ENCODE peak calls at places on chromosomes 13 and 19, in six cellular contexts. One of them, this sample, is unnamed.

GRCh38 chr13:47233734-47234133 is 336.9 kb upstream of the HTR2A start:
- DNase-seq in MM.1S: no peak
- DNase-seq in SK-N-SH: no peak
- DNase-seq in Karpas-422: no peak
- DNase-seq in GM23248: peak; percentile 11
- DNase-seq in HCT116: no peak
- DNase-seq in this sample: no peak

GRCh38 chr19:17326595-17326966 is 8.1 kb downstream of the ANO8 start:
- DNase-seq in Karpas-422: no peak
- DNase-seq in HCT116: no peak
- DNase-seq in GM23248: no peak
- DNase-seq in SK-N-SH: no peak
- DNase-seq in MM.1S: no peak
- DNase-seq in this sample: no peak

GRCh38 chr19:47315125-47315821 is 5.6 kb downstream of the C5AR1 start:
- DNase-seq in GM23248: peak; percentile 98
- DNase-seq in HCT116: peak; percentile 87
- DNase-seq in SK-N-SH: no peak
- DNase-seq in MM.1S: peak; percentile 24
- DNase-seq in Karpas-422: peak; percentile 66
- DNase-seq in this sample: peak; percentile 91

GRCh38 chr19:34507414-34508067 is 26.0 kb downstream of the WTIP start:
- DNase-seq in MM.1S: no peak
- DNase-seq in HCT116: no peak
- DNase-seq in SK-N-SH: peak; percentile 9
- DNase-seq in Karpas-422: no peak
- DNase-seq in GM23248: no peak
- DNase-seq in this sample: no peak

GRCh38 chr19:18990128-18990708 is 43.1 kb downstream of the SUGP2 start:
- DNase-seq in GM23248: no peak
- DNase-seq in MM.1S: no peak
- DNase-seq in HCT116: no peak
- DNase-seq in Karpas-422: no peak
- DNase-seq in SK-N-SH: no peak
- DNase-seq in this sample: no peak

GRCh38 chr13:28181413-28181812 is 43.1 kb downstream of the PAN3 start:
- DNase-seq in Karpas-422: no peak
- DNase-seq in GM23248: peak; percentile 84
- DNase-seq in MM.1S: no peak
- DNase-seq in HCT116: peak; percentile 10
- DNase-seq in SK-N-SH: no peak
- DNase-seq in this sample: peak; percentile 83

GRCh38 chr19:48524728-48525127 is 13.1 kb upstream of the LMTK3 start:
- DNase-seq in SK-N-SH: no peak
- DNase-seq in MM.1S: no peak
- DNase-seq in GM23248: no peak
- DNase-seq in HCT116: no peak
- DNase-seq in Karpas-422: no peak
- DNase-seq in this sample: no peak

GRCh38 chr13:30346159-30346788 is 38.9 kb upstream of the KATNAL1 start:
- DNase-seq in Karpas-422: no peak
- DNase-seq in GM23248: no peak
- DNase-seq in HCT116: no peak
- DNase-seq in MM.1S: peak; percentile 41
- DNase-seq in SK-N-SH: no peak
- DNase-seq in this sample: no peak

GRCh38 chr13:101516262-101516661 is 63.8 kb downstream of the ITGBL1 start:
- DNase-seq in SK-N-SH: no peak
- DNase-seq in GM23248: peak; percentile 30
- DNase-seq in MM.1S: no peak
- DNase-seq in HCT116: no peak
- DNase-seq in Karpas-422: no peak
- DNase-seq in this sample: no peak

GRCh38 chr19:29531458-29532025 is 5.7 kb downstream of the VSTM2B start:
- DNase-seq in HCT116: no peak
- DNase-seq in GM23248: no peak
- DNase-seq in MM.1S: no peak
- DNase-seq in Karpas-422: no peak
- DNase-seq in SK-N-SH: no peak
- DNase-seq in this sample: no peak

GRCh38 chr13:46296465-46296822 is 84.7 kb downstream of the LRRC63 start:
- DNase-seq in GM23248: no peak
- DNase-seq in MM.1S: no peak
- DNase-seq in HCT116: no peak
- DNase-seq in SK-N-SH: no peak
- DNase-seq in Karpas-422: no peak
- DNase-seq in this sample: no peak

GRCh38 chr13:60398438-60398891 is 1.4 kb downstream of the TDRD3 start:
- DNase-seq in SK-N-SH: no peak
- DNase-seq in GM23248: peak; percentile 26
- DNase-seq in MM.1S: no peak
- DNase-seq in Karpas-422: no peak
- DNase-seq in HCT116: no peak
- DNase-seq in this sample: no peak

GRCh38 chr19:45474941-45475516 is 7.2 kb downstream of the FOSB start:
- DNase-seq in MM.1S: no peak
- DNase-seq in HCT116: no peak
- DNase-seq in Karpas-422: no peak
- DNase-seq in SK-N-SH: no peak
- DNase-seq in GM23248: peak; percentile 33
- DNase-seq in this sample: no peak

GRCh38 chr13:35879111-35879510 is 252.1 kb downstream of the DCLK1 start:
- DNase-seq in HCT116: no peak
- DNase-seq in SK-N-SH: no peak
- DNase-seq in GM23248: no peak
- DNase-seq in MM.1S: peak; percentile 28
- DNase-seq in Karpas-422: no peak
- DNase-seq in this sample: no peak
- H3K9me2 ChIP-seq in HCT116: no peaks in the 10 kb centered on the region
- H3K9me2 ChIP-seq in SK-N-SH: no peaks in the 10 kb centered on the region
- H3K9me2 ChIP-seq in GM23248: no peaks in the 10 kb centered on the region
- H3K9me2 ChIP-seq in MM.1S: no peaks in the 10 kb centered on the region
- H3K9me2 ChIP-seq in Karpas-422: no peaks in the 10 kb centered on the region
- H3K9me2 ChIP-seq in this sample: no peaks in the 10 kb centered on the region

DNA sequence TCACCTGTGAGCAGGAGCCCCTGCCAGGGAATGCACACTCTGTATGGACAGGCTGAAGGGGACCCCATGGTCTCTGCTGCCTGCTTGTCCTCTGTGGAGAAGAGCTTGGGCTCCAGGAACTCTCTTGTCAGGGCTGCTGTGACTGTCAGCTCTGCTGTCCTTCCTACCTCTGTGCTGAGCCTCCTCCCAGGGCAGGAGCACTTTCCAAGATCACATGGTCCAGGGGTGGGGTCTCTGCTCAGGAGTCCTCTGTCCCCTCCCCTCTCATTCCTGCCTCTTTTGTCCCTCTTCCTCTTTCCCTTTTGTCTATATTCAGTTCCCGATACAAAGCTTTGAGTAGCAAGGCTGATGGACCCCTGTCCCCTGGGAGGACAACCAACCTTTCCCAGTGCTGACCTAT is at the start of gene CEACAM7:
- DNase-seq in HCT116: no peak
- DNase-seq in GM23248: no peak
- DNase-seq in Karpas-422: no peak
- DNase-seq in SK-N-SH: no peak
- DNase-seq in MM.1S: no peak
- DNase-seq in this sample: no peak
- H3K9ac ChIP-seq in HCT116: no peak within 1 kb of the TSS
- H3K9ac ChIP-seq in GM23248: no peak within 1 kb of the TSS
- H3K9ac ChIP-seq in Karpas-422: no peak within 1 kb of the TSS
- H3K9ac ChIP-seq in SK-N-SH: no peak within 1 kb of the TSS
- H3K9ac ChIP-seq in MM.1S: no peak within 1 kb of the TSS
- H3K9ac ChIP-seq in this sample: no peak within 1 kb of the TSS

GRCh38 chr19:31408460-31409124 is 59.4 kb upstream of the TSHZ3 start:
- DNase-seq in HCT116: no peak
- DNase-seq in GM23248: peak; percentile 90
- DNase-seq in SK-N-SH: no peak
- DNase-seq in MM.1S: no peak
- DNase-seq in Karpas-422: no peak
- DNase-seq in this sample: peak; percentile 36
- H3K9me2 ChIP-seq in HCT116: no peaks in the 10 kb centered on the region
- H3K9me2 ChIP-seq in GM23248: no peaks in the 10 kb centered on the region
- H3K9me2 ChIP-seq in SK-N-SH: no peaks in the 10 kb centered on the region
- H3K9me2 ChIP-seq in MM.1S: no peaks in the 10 kb centered on the region
- H3K9me2 ChIP-seq in Karpas-422: no peaks in the 10 kb centered on the region
- H3K9me2 ChIP-seq in this sample: no peaks in the 10 kb centered on the region

GRCh38 chr13:52447815-52448552 is 2.5 kb downstream of the VPS36 start:
- DNase-seq in GM23248: no peak
- DNase-seq in MM.1S: no peak
- DNase-seq in HCT116: no peak
- DNase-seq in Karpas-422: peak; percentile 26
- DNase-seq in SK-N-SH: no peak
- DNase-seq in this sample: no peak

GRCh38 chr13:52450012-52450792 is at the start of gene VPS36:
- DNase-seq in GM23248: peak; percentile 96
- DNase-seq in SK-N-SH: peak; percentile 97
- DNase-seq in MM.1S: peak; percentile 83
- DNase-seq in HCT116: peak; percentile 88
- DNase-seq in Karpas-422: peak; percentile 99
- DNase-seq in this sample: peak; percentile 92

GRCh38 chr13:52449323-52450011 is 967 bp downstream of the VPS36 start:
- DNase-seq in GM23248: no peak
- DNase-seq in SK-N-SH: no peak
- DNase-seq in Karpas-422: peak; percentile 44
- DNase-seq in HCT116: no peak
- DNase-seq in MM.1S: peak; percentile 9
- DNase-seq in this sample: no peak

GRCh38 chr13:52452470-52452869 is 2.0 kb upstream of the VPS36 start:
- DNase-seq in MM.1S: no peak
- DNase-seq in HCT116: no peak
- DNase-seq in GM23248: no peak
- DNase-seq in SK-N-SH: no peak
- DNase-seq in Karpas-422: no peak
- DNase-seq in this sample: no peak

DNA sequence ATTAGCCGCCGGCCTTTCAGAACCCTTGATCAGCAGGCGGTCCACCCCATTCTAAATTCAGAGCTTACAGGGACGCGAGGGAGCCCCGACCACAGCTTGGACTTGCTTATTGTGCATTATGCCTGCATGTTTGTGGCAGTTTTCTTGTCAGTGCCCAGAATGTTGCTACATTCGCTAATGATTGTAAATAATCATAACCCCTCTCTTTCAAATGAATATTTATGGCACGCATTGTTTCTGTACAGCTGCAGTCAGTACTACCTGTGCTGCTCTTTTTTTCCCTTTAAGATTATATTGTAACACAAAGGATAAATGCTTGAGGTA is 321 bp upstream of the VPS36 start:
- DNase-seq in SK-N-SH: no peak
- DNase-seq in GM23248: no peak
- DNase-seq in MM.1S: no peak
- DNase-seq in HCT116: no peak
- DNase-seq in Karpas-422: no peak
- DNase-seq in this sample: no peak
- H3K9ac ChIP-seq in SK-N-SH: no peak overlapping the region
- H3K9ac ChIP-seq in GM23248: peak overlapping the region; percentile 15
- H3K9ac ChIP-seq in MM.1S: no peak overlapping the region
- H3K9ac ChIP-seq in HCT116: peak overlapping the region; percentile 98
- H3K9ac ChIP-seq in Karpas-422: peak overlapping the region; percentile 61
- H3K9ac ChIP-seq in this sample: no peak overlapping the region